ENCODE peak calls at places on chromosome 21, in six cellular contexts. T, R, S, Y, G and H are unnamed samples.

GRCh38 chr21:29940993-29941392 is 1.2 kb upstream of the GRIK1 start:
- DNase-seq in T (no peak), R (no peak), S (no peak), Y (no peak), G (no peak), H (no peak)

GRCh38 chr21:41678016-41678935 is 88.6 kb downstream of the RIPK4 start:
- DNase-seq in T (no peak), R (peak; percentile 87), S (peak; percentile 94), Y (no peak), G (no peak), H (peak; percentile 70)

GRCh38 chr21:26982767-26983166 is 15.9 kb upstream of the ADAMTS5 start:
- DNase-seq in T (no peak), R (no peak), S (peak; percentile 82), Y (no peak), G (no peak), H (no peak)

GRCh38 chr21:46116846-46117585 is 19.1 kb downstream of the COL6A2 start:
- DNase-seq in T (peak; percentile 10), R (no peak), S (peak; percentile 48), Y (peak; percentile 58), G (no peak), H (peak; percentile 15)

GRCh38 chr21:45941338-45941710 is 40.2 kb upstream of the COL6A1 start:
- DNase-seq in T (no peak), R (no peak), S (no peak), Y (no peak), G (no peak), H (no peak)

GRCh38 chr21:36203603-36203889 is 46.9 kb downstream of the DOP1B start:
- DNase-seq in T (no peak), R (peak; percentile 43), S (peak; percentile 87), Y (no peak), G (no peak), H (no peak)

GRCh38 chr21:36699026-36699545 is at the start of gene SIM2:
- DNase-seq in T (no peak), R (peak; percentile 90), S (peak; percentile 43), Y (no peak), G (no peak), H (peak; percentile 58)

GRCh38 chr21:45169001-45169400 is 94.6 kb downstream of the ADARB1 start:
- DNase-seq in T (no peak), R (no peak), S (no peak), Y (peak; percentile 56), G (no peak), H (no peak)

GRCh38 chr21:33286600-33287456 is 20.7 kb downstream of the IL10RB start:
- DNase-seq in T (peak; percentile 39), R (peak; percentile 73), S (peak; percentile 40), Y (no peak), G (no peak), H (peak; percentile 23)

GRCh38 chr21:41507521-41508414 is at the start of gene TMPRSS2:
- DNase-seq in T (no peak), R (peak; percentile 92), S (peak; percentile 17), Y (no peak), G (no peak), H (peak; percentile 88)

GRCh38 chr21:41612674-41613250 is 104.8 kb upstream of the TMPRSS2 start:
- DNase-seq in T (peak; percentile 75), R (peak; percentile 65), S (peak; percentile 93), Y (peak; percentile 98), G (peak; percentile 83), H (peak; percentile 64)

GRCh38 chr21:45532826-45533730 is 9.2 kb downstream of the SLC19A1 start:
- DNase-seq in T (peak; percentile 15), R (peak; percentile 68), S (no peak), Y (no peak), G (peak; percentile 7), H (peak; percentile 91)

GRCh38 chr21:37642493-37642892 is 273.8 kb downstream of the KCNJ6 start:
- DNase-seq in T (no peak), R (no peak), S (peak; percentile 36), Y (no peak), G (no peak), H (no peak)

GRCh38 chr21:25834376-25834775 is 99.6 kb downstream of the GABPA start:
- DNase-seq in T (no peak), R (no peak), S (peak; percentile 63), Y (no peak), G (no peak), H (no peak)

GRCh38 chr21:21163904-21164303 is 165.7 kb downstream of the NCAM2 start:
- DNase-seq in T (no peak), R (peak; percentile 26), S (peak; percentile 2), Y (no peak), G (no peak), H (no peak)

GRCh38 chr21:42013901-42014300 is 3.7 kb upstream of the ZBTB21 start:
- DNase-seq in T (no peak), R (no peak), S (no peak), Y (peak; percentile 53), G (no peak), H (no peak)

GRCh38 chr21:45593162-45594022 is 50.1 kb upstream of the PCBP3 start:
- DNase-seq in T (no peak), R (no peak), S (no peak), Y (no peak), G (no peak), H (no peak)

GRCh38 chr21:36470294-36470693 is 9.6 kb downstream of the CLDN14 start:
- DNase-seq in T (no peak), R (no peak), S (no peak), Y (no peak), G (no peak), H (no peak)

GRCh38 chr21:41429305-41429704 is 3.3 kb downstream of the MX1 start:
- DNase-seq in T (no peak), R (no peak), S (no peak), Y (no peak), G (no peak), H (no peak)

GRCh38 chr21:44670642-44671432 is 4.1 kb upstream of the KRTAP12-2 start:
- DNase-seq in T (no peak), R (no peak), S (no peak), Y (no peak), G (no peak), H (no peak)

GRCh38 chr21:18937337-18937736 is 533.8 kb upstream of the TMPRSS15 start:
- DNase-seq in T (no peak), R (no peak), S (no peak), Y (no peak), G (no peak), H (no peak)

GRCh38 chr21:45885597-45885929 is 96.0 kb upstream of the COL6A1 start:
- DNase-seq in T (no peak), R (no peak), S (no peak), Y (no peak), G (no peak), H (no peak)

GRCh38 chr21:37454869-37455503 is 88.4 kb downstream of the DYRK1A start:
- DNase-seq in T (no peak), R (no peak), S (no peak), Y (no peak), G (no peak), H (no peak)

GRCh38 chr21:46424062-46424591 is 34.6 kb upstream of the DIP2A start:
- DNase-seq in T (no peak), R (no peak), S (no peak), Y (no peak), G (no peak), H (peak; percentile 50)

GRCh38 chr21:45539796-45540600 is 2.2 kb downstream of the SLC19A1 start:
- DNase-seq in T (peak; percentile 10), R (peak; percentile 24), S (no peak), Y (peak; percentile 69), G (no peak), H (peak; percentile 4)

GRCh38 chr21:31520506-31521163 is 138.9 kb upstream of the SOD1 start:
- DNase-seq in T (no peak), R (no peak), S (no peak), Y (no peak), G (no peak), H (no peak)
- H3K4me3 ChIP-seq in T (no peak overlapping the region), R (no peak overlapping the region), S (no peak overlapping the region), Y (no peak overlapping the region), G (no peak overlapping the region), H (no peak overlapping the region)

GRCh38 chr21:17915976-17916375 is 96.8 kb upstream of the C21orf91 start:
- DNase-seq in T (no peak), R (no peak), S (no peak), Y (no peak), G (no peak), H (no peak)
- H3K4me3 ChIP-seq in T (no peak overlapping the region), R (no peak overlapping the region), S (no peak overlapping the region), Y (no peak overlapping the region), G (no peak overlapping the region), H (no peak overlapping the region)

DNA sequence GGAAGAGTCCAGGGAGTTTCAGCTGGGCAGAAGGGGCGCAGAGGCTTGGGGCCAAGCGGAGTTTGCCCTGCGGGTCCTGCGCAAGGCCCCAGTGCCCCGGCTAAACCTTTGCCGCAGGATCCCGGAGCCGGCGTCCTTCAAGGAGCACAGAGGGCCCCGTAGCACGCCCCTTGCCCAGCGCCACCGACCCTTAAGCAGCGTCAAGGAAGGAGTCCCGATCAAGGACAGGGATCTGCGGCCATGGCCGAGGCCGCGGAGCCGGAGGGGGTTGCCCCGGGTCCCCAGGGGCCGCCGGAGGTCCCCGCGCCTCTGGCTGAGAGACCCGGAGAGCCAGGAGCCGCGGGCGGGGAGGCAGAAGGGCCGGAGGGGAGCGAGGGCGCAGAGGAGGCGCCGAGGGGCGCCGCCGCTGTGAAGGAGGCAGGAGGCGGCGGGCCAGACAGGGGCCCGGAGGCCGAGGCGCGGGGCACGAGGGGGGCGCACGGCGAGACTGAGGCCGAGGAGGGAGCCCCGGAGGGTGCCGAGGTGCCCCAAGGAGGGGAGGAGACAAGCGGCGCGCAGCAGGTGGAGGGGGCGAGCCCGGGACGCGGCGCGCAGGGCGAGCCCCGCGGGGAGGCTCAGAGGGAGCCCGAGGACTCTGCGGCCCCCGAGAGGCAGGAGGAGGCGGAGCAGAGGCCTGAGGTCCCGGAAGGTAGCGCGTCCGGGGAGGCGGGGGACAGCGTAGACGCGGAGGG is 520 bp downstream of the CLIC6 start:
- DNase-seq in T (no peak), R (peak; percentile 54), S (no peak), Y (no peak), G (peak; percentile 36), H (peak; percentile 50)
- H3K4me3 ChIP-seq in T (peak overlapping the region; percentile 70), R (peak overlapping the region; percentile 69), S (no peak overlapping the region), Y (peak overlapping the region; percentile 73), G (peak overlapping the region; percentile 62), H (no peak overlapping the region)

GRCh38 chr21:34881421-34881820 is 167.7 kb downstream of the RUNX1 start:
- DNase-seq in T (no peak), R (no peak), S (no peak), Y (no peak), G (no peak), H (no peak)

GRCh38 chr21:34881894-34882371 is 167.2 kb downstream of the RUNX1 start:
- DNase-seq in T (no peak), R (no peak), S (peak; percentile 82), Y (no peak), G (no peak), H (no peak)

GRCh38 chr21:34878501-34878900 is 170.6 kb downstream of the RUNX1 start:
- DNase-seq in T (no peak), R (peak; percentile 80), S (no peak), Y (no peak), G (no peak), H (peak; percentile 48)

GRCh38 chr21:34878940-34879339 is 170.2 kb downstream of the RUNX1 start:
- DNase-seq in T (no peak), R (no peak), S (no peak), Y (no peak), G (no peak), H (no peak)

DNA sequence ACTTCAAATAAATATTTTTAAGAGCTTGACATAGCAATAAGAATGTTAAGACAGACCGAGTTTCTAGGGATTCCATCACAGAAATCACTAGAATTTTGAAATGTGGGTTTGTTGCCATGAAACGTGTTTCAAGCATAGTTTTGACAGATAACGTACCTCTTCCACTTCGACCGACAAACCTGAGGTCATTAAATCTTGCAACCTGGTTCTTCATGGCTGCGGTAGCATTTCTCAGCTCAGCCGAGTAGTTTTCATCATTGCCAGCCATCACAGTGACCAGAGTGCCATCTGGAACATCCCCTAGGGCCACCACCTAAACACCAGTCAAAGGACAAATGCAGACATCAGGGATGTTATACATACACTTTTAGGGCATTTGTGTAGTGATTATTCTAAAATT is 168.7 kb downstream of the RUNX1 start:
- DNase-seq in T (no peak), R (no peak), S (no peak), Y (no peak), G (no peak), H (no peak)
- H3K4me3 ChIP-seq in T (no peak overlapping the region), R (peak overlapping the region; percentile 73), S (no peak overlapping the region), Y (no peak overlapping the region), G (no peak overlapping the region), H (no peak overlapping the region)